ENCODE peak calls at places on chromosome 1, in seven cellular contexts. One of them, this sample, is unnamed.

GRCh38 chr1:222950892-222951291 is 136.1 kb downstream of the DISP1 start:
- DNase-seq in dorsolateral prefrontal cortex: no peak
- DNase-seq in AG04450: no peak
- DNase-seq in body of pancreas: no peak
- DNase-seq in kidney epithelial cell: no peak
- DNase-seq in BJ: no peak
- DNase-seq in keratinocyte: no peak
- DNase-seq in this sample: no peak

GRCh38 chr1:94622757-94623156 is 81.2 kb upstream of the F3 start:
- DNase-seq in keratinocyte: peak
- DNase-seq in BJ: no peak
- DNase-seq in AG04450: no peak
- DNase-seq in dorsolateral prefrontal cortex: no peak
- DNase-seq in body of pancreas: no peak
- DNase-seq in kidney epithelial cell: peak
- DNase-seq in this sample: no peak

GRCh38 chr1:197774691-197775281 is 494 bp downstream of the DENND1B start:
- DNase-seq in BJ: no peak
- DNase-seq in kidney epithelial cell: no peak
- DNase-seq in keratinocyte: no peak
- DNase-seq in AG04450: no peak
- DNase-seq in dorsolateral prefrontal cortex: no peak
- DNase-seq in body of pancreas: peak
- DNase-seq in this sample: peak

GRCh38 chr1:153546796-153547559 is 1.4 kb upstream of the S100A4 start:
- DNase-seq in kidney epithelial cell: no peak
- DNase-seq in keratinocyte: no peak
- DNase-seq in dorsolateral prefrontal cortex: no peak
- DNase-seq in BJ: no peak
- DNase-seq in body of pancreas: no peak
- DNase-seq in AG04450: no peak
- DNase-seq in this sample: no peak

GRCh38 chr1:208668991-208669390 is 424.8 kb upstream of the PLXNA2 start:
- DNase-seq in kidney epithelial cell: no peak
- DNase-seq in AG04450: no peak
- DNase-seq in BJ: no peak
- DNase-seq in dorsolateral prefrontal cortex: no peak
- DNase-seq in keratinocyte: no peak
- DNase-seq in body of pancreas: no peak
- DNase-seq in this sample: no peak

GRCh38 chr1:89271616-89272015 is 1.0 kb downstream of the GBP5 start:
- DNase-seq in AG04450: no peak
- DNase-seq in keratinocyte: peak
- DNase-seq in BJ: peak
- DNase-seq in dorsolateral prefrontal cortex: no peak
- DNase-seq in body of pancreas: no peak
- DNase-seq in kidney epithelial cell: no peak
- DNase-seq in this sample: no peak

GRCh38 chr1:107474877-107475612 is 334.2 kb downstream of the NTNG1 start:
- DNase-seq in AG04450: no peak
- DNase-seq in keratinocyte: no peak
- DNase-seq in kidney epithelial cell: no peak
- DNase-seq in dorsolateral prefrontal cortex: no peak
- DNase-seq in BJ: no peak
- DNase-seq in body of pancreas: no peak
- DNase-seq in this sample: no peak

GRCh38 chr1:171655215-171656116 is 3.0 kb upstream of the MYOC start:
- DNase-seq in keratinocyte: no peak
- DNase-seq in dorsolateral prefrontal cortex: no peak
- DNase-seq in body of pancreas: peak
- DNase-seq in kidney epithelial cell: no peak
- DNase-seq in BJ: no peak
- DNase-seq in AG04450: no peak
- DNase-seq in this sample: peak

GRCh38 chr1:204343247-204343646 is 16.5 kb downstream of the PLEKHA6 start:
- DNase-seq in kidney epithelial cell: no peak
- DNase-seq in AG04450: no peak
- DNase-seq in body of pancreas: no peak
- DNase-seq in keratinocyte: no peak
- DNase-seq in dorsolateral prefrontal cortex: no peak
- DNase-seq in BJ: no peak
- DNase-seq in this sample: no peak

GRCh38 chr1:10724052-10724494 is 72.4 kb downstream of the CASZ1 start:
- DNase-seq in keratinocyte: no peak
- DNase-seq in kidney epithelial cell: peak
- DNase-seq in body of pancreas: peak
- DNase-seq in dorsolateral prefrontal cortex: no peak
- DNase-seq in BJ: peak
- DNase-seq in AG04450: peak
- DNase-seq in this sample: no peak

GRCh38 chr1:18635833-18636671 is 5.4 kb downstream of the PAX7 start:
- DNase-seq in dorsolateral prefrontal cortex: no peak
- DNase-seq in kidney epithelial cell: no peak
- DNase-seq in keratinocyte: peak
- DNase-seq in AG04450: no peak
- DNase-seq in body of pancreas: no peak
- DNase-seq in BJ: no peak
- DNase-seq in this sample: peak

GRCh38 chr1:18636762-18637552 is 6.3 kb downstream of the PAX7 start:
- DNase-seq in dorsolateral prefrontal cortex: no peak
- DNase-seq in kidney epithelial cell: no peak
- DNase-seq in body of pancreas: no peak
- DNase-seq in AG04450: no peak
- DNase-seq in keratinocyte: no peak
- DNase-seq in BJ: no peak
- DNase-seq in this sample: peak

GRCh38 chr1:18638818-18639193 is 8.2 kb downstream of the PAX7 start:
- DNase-seq in BJ: no peak
- DNase-seq in AG04450: no peak
- DNase-seq in kidney epithelial cell: no peak
- DNase-seq in keratinocyte: no peak
- DNase-seq in dorsolateral prefrontal cortex: no peak
- DNase-seq in body of pancreas: no peak
- DNase-seq in this sample: no peak

GRCh38 chr1:18637962-18638817 is 7.5 kb downstream of the PAX7 start:
- DNase-seq in BJ: no peak
- DNase-seq in body of pancreas: no peak
- DNase-seq in keratinocyte: no peak
- DNase-seq in dorsolateral prefrontal cortex: no peak
- DNase-seq in AG04450: no peak
- DNase-seq in kidney epithelial cell: no peak
- DNase-seq in this sample: no peak

DNA sequence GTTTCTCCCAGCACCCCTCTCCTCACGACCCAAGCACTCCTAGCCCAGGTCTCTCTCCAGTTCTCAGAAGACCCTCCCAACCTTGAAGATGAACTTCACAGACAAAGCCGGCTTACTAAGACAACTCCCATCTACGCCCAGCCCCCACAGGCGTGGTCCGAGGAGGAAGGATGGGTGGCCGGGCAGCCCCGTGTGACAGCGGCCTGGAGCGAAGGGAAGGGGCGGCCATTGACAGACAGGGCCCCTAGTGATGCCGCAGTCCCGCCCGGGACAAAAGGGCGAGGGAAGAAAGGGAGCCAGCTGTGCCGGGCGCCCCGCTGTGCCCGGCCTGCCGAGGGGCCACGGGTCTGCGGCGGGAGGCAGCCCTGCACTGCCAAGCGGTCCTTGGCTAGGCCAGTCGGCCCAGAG is 6.9 kb downstream of the PAX7 start:
- DNase-seq in dorsolateral prefrontal cortex: no peak
- DNase-seq in body of pancreas: no peak
- DNase-seq in kidney epithelial cell: no peak
- DNase-seq in BJ: no peak
- DNase-seq in keratinocyte: no peak
- DNase-seq in AG04450: no peak
- DNase-seq in this sample: no peak
- TF ChIP-seq CTCF in dorsolateral prefrontal cortex: no peak
- TF ChIP-seq CTCF in body of pancreas: no peak
- TF ChIP-seq CTCF in kidney epithelial cell: no peak
- TF ChIP-seq CTCF in BJ: no peak
- TF ChIP-seq CTCF in keratinocyte: no peak
- TF ChIP-seq CTCF in AG04450: no peak
- TF ChIP-seq CTCF in this sample: no peak

GRCh38 chr1:46298387-46298786 is 5.0 kb downstream of the LRRC41 start:
- DNase-seq in keratinocyte: no peak
- DNase-seq in body of pancreas: no peak
- DNase-seq in dorsolateral prefrontal cortex: no peak
- DNase-seq in AG04450: no peak
- DNase-seq in BJ: no peak
- DNase-seq in kidney epithelial cell: no peak
- DNase-seq in this sample: no peak

GRCh38 chr1:46301406-46302090 is 1.9 kb downstream of the LRRC41 start:
- DNase-seq in BJ: no peak
- DNase-seq in body of pancreas: peak
- DNase-seq in AG04450: no peak
- DNase-seq in keratinocyte: no peak
- DNase-seq in dorsolateral prefrontal cortex: no peak
- DNase-seq in kidney epithelial cell: no peak
- DNase-seq in this sample: peak

GRCh38 chr1:46302091-46303037 is 1.1 kb downstream of the LRRC41 start:
- DNase-seq in keratinocyte: no peak
- DNase-seq in BJ: no peak
- DNase-seq in AG04450: no peak
- DNase-seq in dorsolateral prefrontal cortex: peak
- DNase-seq in kidney epithelial cell: no peak
- DNase-seq in body of pancreas: peak
- DNase-seq in this sample: peak

GRCh38 chr1:46303038-46303871 is at the start of the genes LRRC41 and UQCRH:
- DNase-seq in keratinocyte: peak
- DNase-seq in kidney epithelial cell: peak
- DNase-seq in AG04450: peak
- DNase-seq in BJ: peak
- DNase-seq in body of pancreas: peak
- DNase-seq in dorsolateral prefrontal cortex: peak
- DNase-seq in this sample: peak

DNA sequence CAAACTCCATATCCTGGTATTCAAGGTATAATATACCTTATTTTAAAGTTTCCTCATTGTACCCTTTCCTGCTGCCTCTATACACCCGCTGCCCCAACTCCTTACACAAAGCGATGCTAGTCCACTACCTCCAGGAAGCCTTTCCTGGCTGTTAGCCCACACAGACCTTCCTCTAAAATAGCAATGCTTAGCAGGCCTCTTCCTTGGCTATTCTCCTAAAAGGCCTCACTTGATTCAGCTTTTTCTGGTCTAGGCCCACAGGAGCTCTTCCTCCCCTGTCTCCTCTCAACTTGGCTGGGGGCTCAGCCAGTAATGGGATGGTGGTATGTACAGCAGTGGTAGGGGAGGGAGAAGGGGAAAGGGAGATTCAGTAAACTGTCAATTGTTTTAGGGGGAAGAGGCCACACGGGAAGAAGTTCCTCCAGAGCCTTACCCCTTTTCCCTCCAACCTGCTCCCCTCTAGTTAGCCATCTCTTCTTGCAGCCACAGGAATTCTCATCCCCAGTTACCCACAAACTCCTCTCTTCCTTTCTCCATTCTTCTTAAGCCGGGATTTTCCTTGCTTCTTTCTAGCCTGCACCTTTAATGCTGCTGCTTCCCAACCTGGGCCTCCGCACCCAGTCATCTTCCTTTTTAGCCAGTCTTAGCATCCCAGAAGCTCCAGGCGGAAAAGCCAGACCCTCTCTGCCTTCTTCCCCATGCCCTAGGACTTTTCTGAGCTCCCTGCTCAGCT is 2.6 kb downstream of the LRRC41 start:
- DNase-seq in kidney epithelial cell: no peak
- DNase-seq in BJ: no peak
- DNase-seq in keratinocyte: no peak
- DNase-seq in dorsolateral prefrontal cortex: no peak
- DNase-seq in AG04450: no peak
- DNase-seq in body of pancreas: peak
- DNase-seq in this sample: no peak
- TF ChIP-seq CTCF in kidney epithelial cell: no peak
- TF ChIP-seq CTCF in BJ: no peak
- TF ChIP-seq CTCF in keratinocyte: no peak
- TF ChIP-seq CTCF in dorsolateral prefrontal cortex: no peak
- TF ChIP-seq CTCF in AG04450: no peak
- TF ChIP-seq CTCF in body of pancreas: no peak
- TF ChIP-seq CTCF in this sample: no peak

DNA sequence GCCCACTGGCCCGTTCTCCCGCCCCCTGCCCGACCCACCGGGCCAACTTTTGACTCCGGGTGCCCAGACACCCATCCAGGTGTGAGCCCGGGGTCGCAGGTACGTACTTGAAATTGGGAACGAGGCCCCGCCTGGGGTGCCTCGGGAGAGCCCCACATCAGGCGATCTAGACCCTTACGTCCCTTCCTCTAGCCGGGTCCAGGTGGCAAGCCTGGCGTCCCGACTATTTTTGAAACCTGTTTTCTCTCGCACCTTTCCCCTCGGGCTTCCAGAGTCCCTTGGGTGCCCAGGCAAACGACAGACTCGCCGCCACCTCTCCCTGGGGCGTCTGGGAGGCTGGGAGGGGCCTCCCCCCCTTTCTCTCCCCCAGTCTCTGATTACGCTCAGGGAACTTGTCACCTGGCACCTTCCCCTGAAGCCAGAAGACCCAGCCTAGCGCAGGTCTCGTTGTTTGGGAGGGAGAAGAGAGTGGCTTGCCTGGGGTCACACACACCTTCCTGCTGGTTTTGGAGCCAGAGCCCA is 898 bp downstream of the LDLRAP1 start:
- DNase-seq in keratinocyte: no peak
- DNase-seq in BJ: no peak
- DNase-seq in AG04450: no peak
- DNase-seq in kidney epithelial cell: no peak
- DNase-seq in dorsolateral prefrontal cortex: no peak
- DNase-seq in body of pancreas: peak
- DNase-seq in this sample: no peak
- TF ChIP-seq CTCF in keratinocyte: no peak
- TF ChIP-seq CTCF in BJ: no peak
- TF ChIP-seq CTCF in AG04450: no peak
- TF ChIP-seq CTCF in kidney epithelial cell: no peak
- TF ChIP-seq CTCF in dorsolateral prefrontal cortex: no peak
- TF ChIP-seq CTCF in body of pancreas: no peak
- TF ChIP-seq CTCF in this sample: no peak

GRCh38 chr1:193068013-193068412 is 8.6 kb downstream of the RO60 start:
- DNase-seq in dorsolateral prefrontal cortex: no peak
- DNase-seq in kidney epithelial cell: no peak
- DNase-seq in keratinocyte: no peak
- DNase-seq in body of pancreas: no peak
- DNase-seq in BJ: no peak
- DNase-seq in AG04450: no peak
- DNase-seq in this sample: no peak

GRCh38 chr1:193066606-193067005 is 7.2 kb downstream of the RO60 start:
- DNase-seq in body of pancreas: no peak
- DNase-seq in dorsolateral prefrontal cortex: no peak
- DNase-seq in AG04450: no peak
- DNase-seq in BJ: no peak
- DNase-seq in kidney epithelial cell: no peak
- DNase-seq in keratinocyte: no peak
- DNase-seq in this sample: no peak

GRCh38 chr1:193070395-193070753 is 11.0 kb downstream of the RO60 start:
- DNase-seq in body of pancreas: no peak
- DNase-seq in AG04450: no peak
- DNase-seq in kidney epithelial cell: no peak
- DNase-seq in BJ: no peak
- DNase-seq in keratinocyte: no peak
- DNase-seq in dorsolateral prefrontal cortex: no peak
- DNase-seq in this sample: no peak

GRCh38 chr1:193070942-193071341 is 11.5 kb downstream of the RO60 start:
- DNase-seq in body of pancreas: no peak
- DNase-seq in keratinocyte: no peak
- DNase-seq in AG04450: no peak
- DNase-seq in BJ: no peak
- DNase-seq in kidney epithelial cell: no peak
- DNase-seq in dorsolateral prefrontal cortex: no peak
- DNase-seq in this sample: no peak

GRCh38 chr1:193069748-193070394 is 10.5 kb downstream of the RO60 start:
- DNase-seq in body of pancreas: no peak
- DNase-seq in AG04450: no peak
- DNase-seq in keratinocyte: no peak
- DNase-seq in kidney epithelial cell: no peak
- DNase-seq in BJ: no peak
- DNase-seq in dorsolateral prefrontal cortex: no peak
- DNase-seq in this sample: peak
- TF ChIP-seq CTCF in body of pancreas: no peak
- TF ChIP-seq CTCF in AG04450: peak
- TF ChIP-seq CTCF in keratinocyte: peak
- TF ChIP-seq CTCF in kidney epithelial cell: peak
- TF ChIP-seq CTCF in BJ: peak
- TF ChIP-seq CTCF in dorsolateral prefrontal cortex: no peak
- TF ChIP-seq CTCF in this sample: no peak

This sample was measured in glutamatergic neuron.